ENCODE peak calls at places on chromosomes 1 and 21, in four cellular contexts. F is CD8-positive, alpha-beta T cell; V is SW480; J is stimulated activated CD8-positive, alpha-beta memory T cell treated with anti-CD3 and anti-CD28 coated beads, Interleukin-12 subunit alpha, Interleukin-12 subunit beta, amount 100 ng/mL, for 4 hours. W is an unnamed sample.

GRCh38 chr21:41071410-41071809 is 96.5 kb upstream of the BACE2 start:
- DNase-seq in F (no peak), V (no peak), J (no peak), W (peak)

GRCh38 chr1:207822124-207822601 is 70.3 kb downstream of the CD46 start:
- DNase-seq in F (no peak), V (no peak), J (no peak), W (peak)

GRCh38 chr1:96038636-96039035 is 682.9 kb upstream of the PTBP2 start:
- DNase-seq in F (no peak), V (no peak), J (no peak), W (no peak)

GRCh38 chr1:30294508-30294907 is 428.9 kb downstream of the MATN1 start:
- DNase-seq in F (no peak), V (no peak), J (no peak), W (no peak)

GRCh38 chr1:221169447-221169889 is 290.2 kb downstream of the HLX start:
- DNase-seq in F (no peak), V (no peak), J (no peak), W (peak)

GRCh38 chr1:170309389-170310013 is 163.7 kb downstream of the NTMT2 start:
- DNase-seq in F (no peak), V (no peak), J (no peak), W (no peak)

GRCh38 chr1:81430236-81430635 is 370.5 kb upstream of the ADGRL2 start:
- DNase-seq in F (no peak), V (no peak), J (no peak), W (peak)

GRCh38 chr1:24743404-24744211 is 1.6 kb upstream of the CLIC4 start:
- DNase-seq in F (no peak), V (no peak), J (no peak), W (no peak)

GRCh38 chr1:201501812-201502510 is 5.0 kb downstream of the CSRP1 start:
- DNase-seq in F (no peak), V (no peak), J (no peak), W (no peak)

GRCh38 chr1:86865973-86866637 is 47.8 kb downstream of the SELENOF start:
- DNase-seq in F (no peak), V (no peak), J (no peak), W (no peak)

GRCh38 chr1:55640708-55641473 is 425.7 kb upstream of the USP24 start:
- DNase-seq in F (peak), V (no peak), J (no peak), W (no peak)

GRCh38 chr1:14238472-14239059 is 359.9 kb upstream of the KAZN start:
- DNase-seq in F (no peak), V (no peak), J (no peak), W (no peak)

GRCh38 chr21:36744560-36745231 is 45.8 kb downstream of the SIM2 start:
- DNase-seq in F (no peak), V (no peak), J (no peak), W (peak)

GRCh38 chr1:208544058-208544457 is 299.9 kb upstream of the PLXNA2 start:
- DNase-seq in F (no peak), V (no peak), J (no peak), W (no peak)

GRCh38 chr1:46062651-46063319 is 69.6 kb downstream of the PIK3R3 start:
- DNase-seq in F (peak), V (peak), J (no peak), W (no peak)

GRCh38 chr1:111731956-111732355 is 7.2 kb downstream of the INKA2 start:
- DNase-seq in F (peak), V (no peak), J (no peak), W (peak)

GRCh38 chr1:85975770-85976386 is 180.7 kb downstream of the COL24A1 start:
- DNase-seq in F (no peak), V (no peak), J (no peak), W (peak)

GRCh38 chr1:94549706-94550105 is 8.1 kb upstream of the F3 start:
- DNase-seq in F (no peak), V (no peak), J (no peak), W (no peak)

GRCh38 chr1:59391216-59392179 is 94.6 kb downstream of the FGGY start:
- DNase-seq in F (no peak), V (no peak), J (no peak), W (no peak)

GRCh38 chr21:45975017-45975595 is 6.5 kb upstream of the COL6A1 start:
- DNase-seq in F (no peak), V (peak), J (no peak), W (peak)

GRCh38 chr1:229557913-229558414 is 543 bp downstream of the ABCB10 start:
- DNase-seq in F (peak), V (peak), J (peak), W (peak)

GRCh38 chr1:3457910-3458621 is 3.6 kb downstream of the ARHGEF16 start:
- DNase-seq in F (no peak), V (peak), J (no peak), W (no peak)

GRCh38 chr21:18840239-18840638 is 436.7 kb upstream of the TMPRSS15 start:
- DNase-seq in F (no peak), V (peak), J (no peak), W (peak)

GRCh38 chr1:226051356-226051755 is 11.2 kb upstream of the H3-3A start:
- DNase-seq in F (no peak), V (no peak), J (no peak), W (no peak)

GRCh38 chr1:247966520-247967204 is 1.6 kb downstream of the OR2AK2 start:
- DNase-seq in F (no peak), V (no peak), J (no peak), W (no peak)

GRCh38 chr1:67685558-67686271 is 714 bp downstream of the GADD45A start:
- DNase-seq in F (peak), V (peak), J (peak), W (peak)

GRCh38 chr1:54996869-54997710 is 1.6 kb upstream of the BSND start:
- DNase-seq in F (no peak), V (no peak), J (no peak), W (peak)

GRCh38 chr1:101203812-101204540 is 32.8 kb upstream of the S1PR1 start:
- DNase-seq in F (no peak), V (no peak), J (no peak), W (no peak)

GRCh38 chr1:202104073-202104472 is 18.6 kb upstream of the GPR37L1 start:
- DNase-seq in F (no peak), V (no peak), J (no peak), W (no peak)

GRCh38 chr1:112472142-112472541 is 36.6 kb upstream of the WNT2B start:
- DNase-seq in F (no peak), V (no peak), J (no peak), W (no peak)

GRCh38 chr1:116377564-116378529 is 4.8 kb downstream of the ATP1A1 start:
- DNase-seq in F (peak), V (peak), J (no peak), W (no peak)

GRCh38 chr1:203926025-203926540 is 64.7 kb downstream of the SNRPE start:
- DNase-seq in F (no peak), V (no peak), J (no peak), W (no peak)

GRCh38 chr1:26887125-26887524 is 3.0 kb downstream of the GPN2 start:
- DNase-seq in F (no peak), V (peak), J (no peak), W (peak)

GRCh38 chr21:17858764-17859163 is 39.6 kb upstream of the C21orf91 start:
- DNase-seq in F (no peak), V (no peak), J (no peak), W (no peak)

GRCh38 chr1:240171907-240172306 is 80.2 kb downstream of the FMN2 start:
- DNase-seq in F (no peak), V (no peak), J (no peak), W (no peak)

W was measured in H7.